ENCODE peak calls at places on chromosomes 5 and 9, in four cellular contexts. I, U, J and L are unnamed samples.
A peak's percentile ranks its signal among the peaks of the same experiment; 100 is the strongest.

GRCh38 chr9:3696368-3696767 is 170.6 kb upstream of the RFX3 start:
- DNase-seq in J (no peak), U (no peak), I (no peak), L (no peak)

GRCh38 chr5:10745133-10745532 is 15.9 kb downstream of the DAP start:
- DNase-seq in J (no peak), I (no peak), U (no peak), L (no peak)

GRCh38 chr5:108003178-108003577 is 332.4 kb upstream of the EFNA5 start:
- DNase-seq in J (no peak), I (no peak), U (peak; percentile 26), L (no peak)

GRCh38 chr5:66769839-66770617 is 173.8 kb downstream of the MAST4 start:
- DNase-seq in J (peak; percentile 27), I (peak; percentile 34), U (no peak), L (peak; percentile 18)

GRCh38 chr5:7650755-7651154 is 200.2 kb downstream of the CFAP90 start:
- DNase-seq in U (no peak), J (no peak), I (no peak), L (no peak)

GRCh38 chr5:174413520-174414314 is 310.7 kb upstream of the MSX2 start:
- DNase-seq in I (no peak), J (no peak), U (no peak), L (no peak)

GRCh38 chr5:142857405-142857804 is 87.2 kb downstream of the ARHGAP26 start:
- DNase-seq in U (peak; percentile 51), I (no peak), J (no peak), L (no peak)

GRCh38 chr9:89372230-89372816 is 54.0 kb downstream of the SECISBP2 start:
- DNase-seq in J (no peak), I (no peak), U (no peak), L (no peak)

GRCh38 chr5:56632939-56633338 is 182.4 kb upstream of the MAP3K1 start:
- DNase-seq in I (no peak), U (no peak), J (no peak), L (no peak)

GRCh38 chr5:35742006-35742405 is 114.7 kb upstream of the IL7R start:
- DNase-seq in J (no peak), I (no peak), U (no peak), L (no peak)

GRCh38 chr5:634191-634590 is 22.1 kb downstream of the CEP72 start:
- DNase-seq in I (no peak), U (no peak), J (no peak), L (no peak)

GRCh38 chr5:1059884-1060263 is 51.3 kb downstream of the NKD2 start:
- DNase-seq in U (no peak), J (no peak), I (no peak), L (peak; percentile 12)

GRCh38 chr5:373710-374602 is 52.4 kb downstream of the AHRR start:
- DNase-seq in J (peak; percentile 8), U (peak; percentile 20), I (peak; percentile 28), L (peak; percentile 45)

GRCh38 chr9:120235081-120235480 is 344.9 kb downstream of the CDK5RAP2 start:
- DNase-seq in U (no peak), I (no peak), J (no peak), L (no peak)

GRCh38 chr9:42388146-42388690 is 204.8 kb downstream of the SPATA31A6 start:
- DNase-seq in I (no peak), J (no peak), U (no peak), L (no peak)

GRCh38 chr9:98708933-98709911 is at the start of gene GABBR2:
- DNase-seq in U (no peak), I (no peak), J (no peak), L (no peak)

GRCh38 chr5:104937591-104937990 is 1375.0 kb upstream of the NUDT12 start:
- DNase-seq in I (no peak), J (no peak), U (no peak), L (no peak)

GRCh38 chr5:104928906-104929520 is 1366.4 kb upstream of the NUDT12 start:
- DNase-seq in J (no peak), U (no peak), I (no peak), L (no peak)

GRCh38 chr5:104932431-104932830 is 1369.8 kb upstream of the NUDT12 start:
- DNase-seq in U (no peak), J (no peak), I (no peak), L (no peak)
- H3K27me3 ChIP-seq in U (no peaks in the 10 kb centered on the region), J (no peaks in the 10 kb centered on the region), I (no peaks in the 10 kb centered on the region), L (no peaks in the 10 kb centered on the region)

GRCh38 chr5:150650713-150651000 is 10.2 kb downstream of the SYNPO start:
- DNase-seq in U (no peak), I (no peak), J (no peak), L (no peak)

GRCh38 chr5:150649828-150650712 is 9.6 kb downstream of the SYNPO start:
- DNase-seq in U (no peak), I (no peak), J (no peak), L (no peak)

GRCh38 chr5:150648294-150649107 is 8.0 kb downstream of the SYNPO start:
- DNase-seq in J (no peak), U (no peak), I (no peak), L (no peak)

GRCh38 chr5:150647275-150648251 is 7.1 kb downstream of the SYNPO start:
- DNase-seq in U (no peak), I (peak; percentile 87), J (no peak), L (peak; percentile 85)

GRCh38 chr5:150649108-150649827 is 8.8 kb downstream of the SYNPO start:
- DNase-seq in J (no peak), U (no peak), I (peak; percentile 77), L (peak; percentile 75)
- TF ChIP-seq CTCF in J (no peak), U (no peak), I (no peak), L (no peak)

DNA sequence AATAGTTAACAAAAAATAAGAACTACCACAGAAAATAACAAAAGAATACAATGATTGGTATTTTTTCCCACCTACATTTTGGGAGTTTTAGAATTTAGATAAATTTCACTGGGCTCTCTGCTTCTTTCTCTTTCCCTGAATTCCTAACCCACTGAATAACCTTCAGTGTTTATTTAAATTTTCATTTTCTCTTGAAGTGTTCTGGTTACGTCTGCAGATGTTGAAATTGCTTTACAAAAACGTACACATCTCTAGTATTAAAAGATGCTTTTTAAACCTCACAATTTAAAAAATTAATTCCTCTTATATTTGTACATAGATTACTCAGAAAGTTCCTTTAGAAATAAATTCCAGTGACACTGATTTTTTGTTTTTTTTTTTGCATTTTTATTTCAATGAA is 158.7 kb upstream of the TUT7 start:
- DNase-seq in J (no peak), I (no peak), U (no peak), L (no peak)
- H3K4me3 ChIP-seq in J (no peak overlapping the region), I (no peak overlapping the region), U (no peak overlapping the region), L (no peak overlapping the region)

GRCh38 chr9:133864011-133864410 is 125.9 kb upstream of the SARDH start:
- DNase-seq in J (no peak), U (no peak), I (no peak), L (no peak)

GRCh38 chr9:133866946-133867345 is 125.2 kb downstream of the VAV2 start:
- DNase-seq in U (no peak), J (no peak), I (no peak), L (no peak)

GRCh38 chr9:133870598-133871595 is 121.2 kb downstream of the VAV2 start:
- DNase-seq in U (no peak), I (no peak), J (no peak), L (no peak)

GRCh38 chr9:133869674-133870419 is 122.3 kb downstream of the VAV2 start:
- DNase-seq in U (no peak), J (no peak), I (no peak), L (no peak)

DNA sequence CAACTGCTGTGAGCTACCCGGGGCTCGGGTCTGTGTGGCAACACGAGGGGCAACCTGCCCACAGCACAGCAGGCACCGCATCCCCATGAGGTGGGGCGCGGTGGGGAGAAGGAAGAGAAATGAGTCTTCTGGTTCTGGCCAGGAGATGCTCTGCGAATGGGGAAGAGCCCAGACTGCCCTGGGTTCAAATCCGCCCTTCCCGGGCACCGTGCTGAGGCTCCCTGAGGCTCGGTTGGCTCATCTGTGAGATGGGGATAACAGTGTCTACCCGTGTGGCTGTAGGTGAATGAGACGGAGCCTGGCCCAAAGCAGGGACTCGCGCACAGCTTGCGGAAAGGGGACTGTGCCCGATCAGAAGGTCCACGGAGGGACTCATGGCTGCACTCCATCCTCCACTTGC is 123.9 kb downstream of the VAV2 start:
- DNase-seq in J (no peak), U (no peak), I (no peak), L (no peak)
- H3K27me3 ChIP-seq in J (no peaks in the 10 kb centered on the region), U (no peaks in the 10 kb centered on the region), I (no peaks in the 10 kb centered on the region), L (no peaks in the 10 kb centered on the region)